ENCODE peak calls at places on chromosomes 13 and 19, in five cellular contexts. N is sciatic nerve; U is CD4-positive, alpha-beta T cell; J is NCI-H2081; I is T1000. R is an unnamed sample.

GRCh38 chr19:17249887-17250548 is 4.3 kb upstream of the NR2F6 start:
- DNase-seq in I (no peak), J (no peak), N (no peak), U (no peak), R (no peak)

GRCh38 chr19:39014037-39014436 is 18.3 kb downstream of the FBXO27 start:
- DNase-seq in I (no peak), U (no peak), N (no peak), J (no peak), R (no peak)

GRCh38 chr13:95201814-95202521 is 99.3 kb downstream of the ABCC4 start:
- DNase-seq in J (no peak), I (no peak), N (no peak), U (no peak), R (no peak)

GRCh38 chr19:33159893-33160292 is 28.0 kb downstream of the WDR88 start:
- DNase-seq in N (no peak), I (no peak), J (no peak), U (no peak), R (no peak)

GRCh38 chr19:4913996-4914735 is 4.9 kb downstream of the UHRF1 start:
- DNase-seq in I (no peak), J (no peak), U (peak), N (no peak), R (no peak)

GRCh38 chr19:23440207-23440606 is 44.9 kb upstream of the ZNF91 start:
- DNase-seq in U (no peak), I (no peak), J (no peak), N (no peak), R (no peak)

GRCh38 chr19:35569281-35569781 is 5.9 kb upstream of the ATP4A start:
- DNase-seq in J (no peak), U (no peak), I (no peak), N (no peak), R (no peak)

GRCh38 chr13:35549481-35549880 is 73.0 kb upstream of the MAB21L1 start:
- DNase-seq in U (no peak), J (no peak), N (no peak), I (no peak), R (no peak)

GRCh38 chr19:4638828-4639530 is at the start of gene TNFAIP8L1:
- DNase-seq in U (peak), N (peak), I (peak), J (peak), R (peak)

GRCh38 chr19:39823693-39824092 is 10.3 kb downstream of the DYRK1B start:
- DNase-seq in J (peak), U (no peak), N (peak), I (no peak), R (no peak)

GRCh38 chr19:13356185-13356584 is 150.1 kb downstream of the CACNA1A start:
- DNase-seq in U (no peak), I (no peak), N (no peak), J (no peak), R (no peak)

GRCh38 chr19:37654525-37654832 is 786 bp downstream of the ZFP30 start:
- DNase-seq in N (no peak), J (peak), U (no peak), I (no peak), R (peak)

GRCh38 chr19:18895038-18895827 is 725 bp downstream of the CERS1 start:
- DNase-seq in N (peak), J (no peak), I (no peak), U (no peak), R (peak)

GRCh38 chr13:65638572-65639168 is 1591.5 kb downstream of the PCDH9 start:
- DNase-seq in U (no peak), I (no peak), N (no peak), J (peak), R (no peak)

GRCh38 chr19:35352448-35353304 is 5.0 kb downstream of the FFAR1 start:
- DNase-seq in N (peak), U (peak), I (no peak), J (peak), R (peak)

GRCh38 chr19:18415177-18415867 is 3.9 kb upstream of the SSBP4 start:
- DNase-seq in U (no peak), J (peak), N (peak), I (no peak), R (no peak)

GRCh38 chr13:33453911-33454310 is 168.4 kb upstream of the STARD13 start:
- DNase-seq in U (no peak), I (no peak), J (no peak), N (no peak), R (no peak)

GRCh38 chr19:46369817-46370216 is 22.9 kb downstream of the PPP5C start:
- DNase-seq in U (no peak), I (no peak), N (no peak), J (no peak), R (no peak)

GRCh38 chr13:36543671-36544070 is 111.4 kb downstream of the CCNA1 start:
- DNase-seq in I (no peak), N (no peak), U (no peak), J (peak), R (no peak)

GRCh38 chr19:49801966-49802661 is 11.0 kb downstream of the FUZ start:
- DNase-seq in U (no peak), N (peak), I (peak), J (peak), R (peak)

GRCh38 chr19:6238256-6238642 is 41.5 kb downstream of the MLLT1 start:
- DNase-seq in U (peak), I (no peak), N (no peak), J (no peak), R (no peak)

GRCh38 chr13:39876258-39876657 is 220.8 kb downstream of the COG6 start:
- DNase-seq in J (no peak), N (no peak), U (no peak), I (peak), R (no peak)